ENCODE peak calls at places on chromosomes 7 and 10, in four cellular contexts. One of them, this sample, is unnamed.
A peak's percentile ranks its signal among the peaks of the same experiment; 100 is the strongest.

GRCh38 chr7:155258233-155258575 is 39.5 kb upstream of the INSIG1 start:
- DNase-seq in A549: peak; percentile 16
- DNase-seq in K562: no peak
- DNase-seq in HepG2: no peak
- DNase-seq in this sample: no peak

GRCh38 chr10:128324058-128324457 is 197.8 kb upstream of the MKI67 start:
- DNase-seq in A549: peak; percentile 14
- DNase-seq in K562: peak; percentile 53
- DNase-seq in HepG2: peak; percentile 18
- DNase-seq in this sample: peak; percentile 75

GRCh38 chr7:25765110-25765509 is 386.9 kb upstream of the NFE2L3 start:
- DNase-seq in A549: no peak
- DNase-seq in K562: no peak
- DNase-seq in HepG2: no peak
- DNase-seq in this sample: no peak

GRCh38 chr7:4787947-4788626 is 12.7 kb downstream of the AP5Z1 start:
- DNase-seq in A549: no peak
- DNase-seq in K562: no peak
- DNase-seq in HepG2: no peak
- DNase-seq in this sample: no peak

GRCh38 chr10:60186315-60187071 is 203.2 kb downstream of the ANK3 start:
- DNase-seq in A549: peak; percentile 54
- DNase-seq in K562: no peak
- DNase-seq in HepG2: no peak
- DNase-seq in this sample: no peak

GRCh38 chr7:149855368-149856305 is 17.5 kb downstream of the ZNF862 start:
- DNase-seq in A549: no peak
- DNase-seq in K562: peak; percentile 78
- DNase-seq in HepG2: peak; percentile 30
- DNase-seq in this sample: no peak

GRCh38 chr7:20365486-20365885 is 34.8 kb downstream of the ITGB8 start:
- DNase-seq in A549: no peak
- DNase-seq in K562: no peak
- DNase-seq in HepG2: no peak
- DNase-seq in this sample: no peak

GRCh38 chr7:8365499-8366110 is 67.8 kb upstream of the NXPH1 start:
- DNase-seq in A549: peak; percentile 53
- DNase-seq in K562: peak; percentile 18
- DNase-seq in HepG2: peak; percentile 37
- DNase-seq in this sample: no peak

GRCh38 chr10:118662228-118663035 is 67.0 kb upstream of the PRLHR start:
- DNase-seq in A549: no peak
- DNase-seq in K562: no peak
- DNase-seq in HepG2: no peak
- DNase-seq in this sample: no peak

GRCh38 chr7:13282377-13282980 is 595.0 kb downstream of the ARL4A start:
- DNase-seq in A549: peak; percentile 35
- DNase-seq in K562: no peak
- DNase-seq in HepG2: no peak
- DNase-seq in this sample: no peak

GRCh38 chr7:1172666-1173523 is 12.9 kb upstream of the ZFAND2A start:
- DNase-seq in A549: no peak
- DNase-seq in K562: no peak
- DNase-seq in HepG2: no peak
- DNase-seq in this sample: no peak

GRCh38 chr7:1174881-1175596 is 15.0 kb upstream of the ZFAND2A start:
- DNase-seq in A549: no peak
- DNase-seq in K562: no peak
- DNase-seq in HepG2: no peak
- DNase-seq in this sample: no peak

GRCh38 chr7:1176891-1177373 is 16.9 kb upstream of the ZFAND2A start:
- DNase-seq in A549: peak; percentile 86
- DNase-seq in K562: peak; percentile 74
- DNase-seq in HepG2: peak; percentile 39
- DNase-seq in this sample: peak; percentile 80

GRCh38 chr7:1175597-1175966 is 15.6 kb upstream of the ZFAND2A start:
- DNase-seq in A549: no peak
- DNase-seq in K562: no peak
- DNase-seq in HepG2: no peak
- DNase-seq in this sample: no peak

GRCh38 chr7:1175967-1176851 is 16.2 kb upstream of the ZFAND2A start:
- DNase-seq in A549: peak; percentile 85
- DNase-seq in K562: peak; percentile 84
- DNase-seq in HepG2: peak; percentile 70
- DNase-seq in this sample: peak; percentile 95
- TF ChIP-seq NR3C1 in A549: no peak
- TF ChIP-seq NR3C1 in K562: no peak
- TF ChIP-seq NR3C1 in HepG2: no peak
- TF ChIP-seq NR3C1 in this sample: no peak

GRCh38 chr10:86524225-86524982 is 2.8 kb upstream of the WAPL start:
- DNase-seq in A549: no peak
- DNase-seq in K562: no peak
- DNase-seq in HepG2: no peak
- DNase-seq in this sample: no peak

GRCh38 chr10:86522385-86522855 is 828 bp upstream of the WAPL start:
- DNase-seq in A549: no peak
- DNase-seq in K562: no peak
- DNase-seq in HepG2: no peak
- DNase-seq in this sample: no peak

GRCh38 chr10:86520871-86521619 is 547 bp downstream of the WAPL start:
- DNase-seq in A549: peak; percentile 70
- DNase-seq in K562: peak; percentile 45
- DNase-seq in HepG2: peak; percentile 40
- DNase-seq in this sample: peak; percentile 47

GRCh38 chr10:86521620-86522384 is at the start of gene WAPL:
- DNase-seq in A549: peak; percentile 95
- DNase-seq in K562: peak; percentile 96
- DNase-seq in HepG2: peak; percentile 87
- DNase-seq in this sample: peak; percentile 95

GRCh38 chr10:86523348-86523747 is 1.8 kb upstream of the WAPL start:
- DNase-seq in A549: peak; percentile 50
- DNase-seq in K562: peak; percentile 35
- DNase-seq in HepG2: peak; percentile 21
- DNase-seq in this sample: no peak
- TF ChIP-seq NR3C1 in A549: no peak
- TF ChIP-seq NR3C1 in K562: no peak
- TF ChIP-seq NR3C1 in HepG2: no peak
- TF ChIP-seq NR3C1 in this sample: no peak

DNA sequence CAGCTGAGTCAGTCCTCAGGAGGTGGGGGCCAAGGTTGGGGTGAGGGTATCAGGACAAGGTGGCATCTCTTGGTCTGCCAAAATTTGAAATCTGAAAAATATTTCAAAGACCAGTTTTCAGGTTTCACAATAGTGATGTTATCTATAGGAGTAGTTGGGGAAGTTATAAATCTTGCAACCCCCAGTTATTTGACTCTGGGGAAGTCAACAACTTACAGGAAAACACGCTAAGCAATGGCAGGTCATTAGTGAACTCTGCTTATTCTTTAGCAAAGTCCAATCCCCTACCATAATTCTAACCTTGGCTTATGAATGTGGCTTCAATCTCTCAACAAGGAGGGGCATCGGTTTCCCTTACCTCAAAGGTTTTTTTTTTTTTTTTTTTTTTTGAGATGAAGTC is 94.9 kb downstream of the MARCHF5 start:
- DNase-seq in A549: no peak
- DNase-seq in K562: no peak
- DNase-seq in HepG2: no peak
- DNase-seq in this sample: no peak
- TF ChIP-seq NR3C1 in A549: no peak
- TF ChIP-seq NR3C1 in K562: no peak
- TF ChIP-seq NR3C1 in HepG2: no peak
- TF ChIP-seq NR3C1 in this sample: no peak

GRCh38 chr7:158526531-158526930 is 61.1 kb downstream of the PTPRN2 start:
- DNase-seq in A549: no peak
- DNase-seq in K562: no peak
- DNase-seq in HepG2: no peak
- DNase-seq in this sample: no peak

GRCh38 chr7:158525648-158526484 is 61.8 kb downstream of the PTPRN2 start:
- DNase-seq in A549: no peak
- DNase-seq in K562: no peak
- DNase-seq in HepG2: no peak
- DNase-seq in this sample: peak; percentile 30

GRCh38 chr7:158527902-158528502 is 59.6 kb downstream of the PTPRN2 start:
- DNase-seq in A549: no peak
- DNase-seq in K562: no peak
- DNase-seq in HepG2: no peak
- DNase-seq in this sample: no peak

GRCh38 chr7:158527038-158527437 is 60.6 kb downstream of the PTPRN2 start:
- DNase-seq in A549: no peak
- DNase-seq in K562: no peak
- DNase-seq in HepG2: no peak
- DNase-seq in this sample: no peak

DNA sequence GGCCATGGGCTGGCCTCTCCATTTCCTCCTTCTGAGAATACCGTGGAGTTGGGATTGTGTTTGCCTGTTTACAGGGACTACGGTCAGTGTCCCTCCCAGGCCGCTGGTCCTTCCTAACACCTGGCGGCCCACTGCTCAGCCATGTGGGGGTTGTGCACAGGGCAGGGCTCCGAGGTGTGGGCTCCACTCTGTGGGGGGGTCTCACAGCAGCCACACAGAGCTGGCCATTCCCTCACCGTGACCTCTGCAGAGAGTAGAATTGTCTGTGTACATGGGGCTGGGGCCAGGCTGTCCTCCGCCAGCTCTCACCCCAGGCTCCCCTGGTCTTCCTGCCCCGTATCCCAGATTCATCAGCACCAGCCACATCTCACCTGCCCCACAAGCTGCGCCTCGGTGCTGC is 60.1 kb downstream of the PTPRN2 start:
- DNase-seq in A549: no peak
- DNase-seq in K562: no peak
- DNase-seq in HepG2: no peak
- DNase-seq in this sample: no peak
- TF ChIP-seq NR3C1 in A549: no peak
- TF ChIP-seq NR3C1 in K562: no peak
- TF ChIP-seq NR3C1 in HepG2: no peak
- TF ChIP-seq NR3C1 in this sample: no peak

DNA sequence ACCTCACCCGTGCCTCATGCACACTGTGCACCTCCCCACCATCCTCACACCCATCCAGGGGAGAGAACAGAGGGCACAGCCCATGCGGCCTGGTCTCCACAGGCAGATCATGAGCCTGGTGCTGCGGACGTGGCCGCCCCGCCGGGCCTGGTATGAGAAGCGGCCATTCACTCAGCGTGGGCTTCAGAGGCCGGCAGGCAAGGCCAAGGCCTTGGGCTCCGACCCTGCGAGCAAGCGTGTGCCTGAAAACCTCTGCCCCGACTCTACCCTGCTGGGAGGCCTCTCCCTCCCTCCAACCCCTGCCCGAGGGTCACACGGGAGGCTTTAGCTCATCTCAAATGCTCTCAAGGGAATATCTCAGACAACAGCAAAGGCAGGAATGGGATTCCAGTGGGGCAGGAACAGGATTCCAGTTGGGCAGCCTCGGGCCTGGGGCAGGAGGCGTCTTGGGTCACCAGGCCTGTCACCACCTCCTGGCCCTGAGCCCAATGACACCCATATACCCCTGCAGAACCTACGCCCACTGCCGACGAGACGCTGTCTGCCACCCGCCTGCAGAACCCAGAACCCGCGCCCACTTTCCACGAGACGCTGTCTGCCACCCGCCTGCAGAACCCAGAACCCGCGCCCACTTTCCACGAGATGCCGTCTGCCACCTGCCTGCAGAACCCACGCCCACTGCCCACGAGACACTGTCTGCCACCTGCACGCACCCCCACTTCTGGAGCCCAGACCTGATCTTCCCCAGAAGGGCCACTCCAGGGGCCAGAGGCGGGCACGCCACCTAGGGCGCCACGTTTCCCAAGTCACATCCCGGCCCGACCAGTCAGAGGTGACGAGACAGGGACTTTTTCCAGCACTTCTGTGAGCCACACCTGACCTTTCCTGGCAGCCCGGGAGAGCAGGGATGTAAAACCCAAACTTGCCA is 38.9 kb downstream of the ADAP1 start:
- DNase-seq in A549: no peak
- DNase-seq in K562: no peak
- DNase-seq in HepG2: no peak
- DNase-seq in this sample: no peak
- TF ChIP-seq NR3C1 in A549: no peak
- TF ChIP-seq NR3C1 in K562: no peak
- TF ChIP-seq NR3C1 in HepG2: no peak
- TF ChIP-seq NR3C1 in this sample: no peak

GRCh38 chr10:6108631-6109443 is 20.0 kb downstream of the RBM17 start:
- DNase-seq in A549: peak; percentile 57
- DNase-seq in K562: peak; percentile 50
- DNase-seq in HepG2: peak; percentile 42
- DNase-seq in this sample: peak; percentile 84
- TF ChIP-seq NR3C1 in A549: no peak
- TF ChIP-seq NR3C1 in K562: no peak
- TF ChIP-seq NR3C1 in HepG2: no peak
- TF ChIP-seq NR3C1 in this sample: no peak

GRCh38 chr10:78342787-78343186 is 309.1 kb downstream of the RPS24 start:
- DNase-seq in A549: no peak
- DNase-seq in K562: no peak
- DNase-seq in HepG2: no peak
- DNase-seq in this sample: no peak
- TF ChIP-seq NR3C1 in A549: no peak
- TF ChIP-seq NR3C1 in K562: no peak
- TF ChIP-seq NR3C1 in HepG2: no peak
- TF ChIP-seq NR3C1 in this sample: no peak

DNA sequence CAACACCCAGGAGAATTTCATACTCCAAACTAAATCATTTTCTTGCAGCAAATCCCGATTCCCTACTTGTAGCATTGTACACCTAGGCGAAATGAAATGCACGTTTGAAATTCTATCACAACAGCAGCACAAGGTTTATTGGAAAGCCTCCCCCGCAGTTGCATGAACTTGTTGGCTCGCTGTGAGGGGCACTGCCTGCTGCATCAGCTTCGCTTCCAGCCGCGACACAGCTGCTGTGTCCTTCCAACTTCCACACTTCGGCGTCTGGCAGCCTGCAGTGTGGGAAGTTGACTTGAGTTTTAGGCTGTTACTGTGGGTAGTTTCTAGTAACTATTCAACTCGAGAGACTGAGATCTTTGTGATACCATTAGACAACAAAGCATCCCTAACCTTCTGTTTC is 315.8 kb upstream of the TPK1 start:
- DNase-seq in A549: no peak
- DNase-seq in K562: no peak
- DNase-seq in HepG2: no peak
- DNase-seq in this sample: no peak
- TF ChIP-seq NR3C1 in A549: no peak
- TF ChIP-seq NR3C1 in K562: no peak
- TF ChIP-seq NR3C1 in HepG2: no peak
- TF ChIP-seq NR3C1 in this sample: no peak

This sample was measured in WTC11.